ENCODE peak calls at places on chromosomes 12 and 14, in five cellular contexts. S is tibial artery; E is ovary; A is stimulated activated CD8-positive, alpha-beta memory T cell treated with anti-CD3 and anti-CD28 coated beads, Interleukin-12 subunit alpha, Interleukin-12 subunit beta, amount 100 ng/mL, for 1 hour; R is stomach. D is an unnamed sample.

GRCh38 chr14:104582649-104583048 is 3.1 kb downstream of the C14orf180 start:
- DNase-seq in E (no peak), A (no peak), S (peak), R (peak), D (no peak)

GRCh38 chr12:1517007-1517406 is 77.4 kb downstream of the FBXL14 start:
- DNase-seq in S (no peak), E (no peak), R (no peak), A (no peak), D (no peak)

GRCh38 chr12:5872745-5873144 is 72.3 kb downstream of the ANO2 start:
- DNase-seq in R (no peak), A (no peak), E (no peak), S (no peak), D (no peak)

GRCh38 chr12:11922361-11922760 is 148.4 kb upstream of the BCL2L14 start:
- DNase-seq in R (no peak), E (no peak), A (no peak), S (no peak), D (no peak)

GRCh38 chr12:74980510-74980909 is 229.1 kb downstream of the KCNC2 start:
- DNase-seq in A (no peak), S (no peak), E (no peak), R (no peak), D (no peak)

GRCh38 chr12:116454950-116455447 is 104.2 kb upstream of the MAP1LC3B2 start:
- DNase-seq in E (no peak), S (no peak), A (no peak), R (no peak), D (no peak)

GRCh38 chr12:131113562-131113961 is 159.9 kb downstream of the ADGRD1 start:
- DNase-seq in A (no peak), E (no peak), S (no peak), R (no peak), D (no peak)

GRCh38 chr14:100142073-100143040 is 17.1 kb downstream of the DEGS2 start:
- DNase-seq in E (peak), A (no peak), R (peak), S (no peak), D (peak)

GRCh38 chr12:106255952-106256351 is 8.1 kb upstream of the CKAP4 start:
- DNase-seq in E (no peak), R (no peak), S (no peak), A (no peak), D (no peak)

GRCh38 chr12:120373683-120374082 is 4.7 kb upstream of the MSI1 start:
- DNase-seq in R (no peak), S (no peak), A (no peak), E (no peak), D (no peak)

GRCh38 chr12:121186826-121187225 is 23.1 kb upstream of the P2RX4 start:
- DNase-seq in S (no peak), A (no peak), R (no peak), E (no peak), D (no peak)

GRCh38 chr12:45130881-45131281 is 80.0 kb upstream of the DBX2 start:
- DNase-seq in A (no peak), R (no peak), E (peak), S (peak), D (no peak)

GRCh38 chr12:52496590-52497071 is 3.6 kb upstream of the KRT6A start:
- DNase-seq in R (no peak), E (no peak), A (no peak), S (no peak), D (no peak)

GRCh38 chr12:94276725-94277124 is 128.3 kb downstream of the PLXNC1 start:
- DNase-seq in E (no peak), S (no peak), A (no peak), R (no peak), D (no peak)

GRCh38 chr14:24673534-24674203 is 39.7 kb upstream of the GZMB start:
- DNase-seq in A (peak), E (no peak), R (no peak), S (no peak), D (no peak)

GRCh38 chr14:51455041-51455835 is 196.5 kb upstream of the FRMD6 start:
- DNase-seq in E (no peak), S (no peak), R (no peak), A (no peak), D (no peak)

D was measured in pancreas.